ENCODE peak calls at places on chromosomes 11 and 22, in eight cellular contexts. G, F, R, B, J, D, Y and A are unnamed samples.

GRCh38 chr11:20033806-20034205 is 126.5 kb downstream of the DBX1 start:
- DNase-seq in D (no peak), R (no peak), G (no peak), J (no peak), F (no peak), B (no peak), Y (no peak), A (no peak)

GRCh38 chr22:48748860-48749554 is 1078.7 kb downstream of the BRD1 start:
- DNase-seq in J (no peak), G (no peak), D (no peak), F (no peak), B (no peak), Y (no peak), R (no peak), A (no peak)

GRCh38 chr11:119168471-119169271 is at the start of gene NLRX1:
- DNase-seq in J (peak), B (peak), G (peak), D (peak), Y (peak), R (peak), F (peak), A (peak)

GRCh38 chr22:48192071-48192470 is 1429.6 kb downstream of the TBC1D22A start:
- DNase-seq in R (no peak), B (no peak), F (no peak), Y (no peak), D (no peak), G (no peak), J (no peak), A (no peak)

GRCh38 chr22:47586038-47586437 is 823.6 kb downstream of the TBC1D22A start:
- DNase-seq in Y (no peak), B (no peak), R (no peak), J (no peak), F (no peak), D (no peak), G (no peak), A (no peak)

GRCh38 chr11:31442086-31442485 is 67.3 kb downstream of the IMMP1L start:
- DNase-seq in G (no peak), Y (no peak), D (no peak), J (no peak), R (no peak), B (no peak), F (no peak), A (no peak)

GRCh38 chr11:101306721-101307120 is 177.1 kb upstream of the PGR start:
- DNase-seq in J (no peak), F (no peak), G (no peak), D (no peak), Y (no peak), B (no peak), R (no peak), A (no peak)

GRCh38 chr11:32100495-32100894 is 9.6 kb downstream of the RCN1 start:
- DNase-seq in J (no peak), D (no peak), F (no peak), R (peak), G (no peak), Y (no peak), B (no peak), A (no peak)

GRCh38 chr22:39661842-39662676 is 91.5 kb downstream of the CACNA1I start:
- DNase-seq in G (no peak), F (peak), D (peak), Y (no peak), R (no peak), B (no peak), J (no peak), A (no peak)

GRCh38 chr11:58577441-58578135 is 1.3 kb upstream of the ZFP91 start:
- DNase-seq in F (peak), G (no peak), Y (peak), B (peak), D (peak), R (peak), J (peak), A (peak)

GRCh38 chr22:47928626-47929025 is 1166.2 kb downstream of the TBC1D22A start:
- DNase-seq in G (no peak), Y (no peak), J (no peak), F (no peak), D (no peak), B (no peak), R (no peak), A (no peak)

GRCh38 chr11:78432058-78432515 is 14.5 kb upstream of the GAB2 start:
- DNase-seq in R (no peak), Y (no peak), D (no peak), F (peak), G (peak), B (no peak), J (no peak), A (peak)

GRCh38 chr11:43735931-43736330 is 55.4 kb downstream of the HSD17B12 start:
- DNase-seq in B (no peak), Y (no peak), R (peak), F (no peak), G (no peak), J (no peak), D (no peak), A (no peak)

GRCh38 chr11:87722756-87723599 is 452.3 kb downstream of the RAB38 start:
- DNase-seq in D (peak), J (no peak), G (no peak), B (no peak), F (peak), Y (no peak), R (peak), A (peak)

GRCh38 chr11:101158119-101158518 is 28.5 kb upstream of the PGR start:
- DNase-seq in Y (no peak), B (no peak), G (no peak), J (no peak), D (no peak), R (no peak), F (no peak), A (no peak)

GRCh38 chr22:49670610-49671330 is 156.9 kb downstream of the BRD1 start:
- DNase-seq in F (peak), R (no peak), J (no peak), G (peak), B (peak), D (no peak), Y (no peak), A (no peak)

GRCh38 chr11:31943056-31943780 is 132.1 kb upstream of the PAX6 start:
- DNase-seq in B (no peak), D (no peak), F (no peak), R (no peak), Y (no peak), G (no peak), J (no peak), A (no peak)

GRCh38 chr11:92969293-92969633 is 188 bp upstream of the MTNR1B start:
- DNase-seq in F (no peak), J (no peak), Y (no peak), B (no peak), G (no peak), D (no peak), R (no peak), A (no peak)

GRCh38 chr11:92965196-92965595 is 4.3 kb upstream of the MTNR1B start:
- DNase-seq in G (no peak), R (no peak), F (no peak), B (no peak), D (no peak), Y (no peak), J (no peak), A (no peak)

GRCh38 chr11:92972248-92972647 is 2.8 kb downstream of the MTNR1B start:
- DNase-seq in G (no peak), D (no peak), B (no peak), J (no peak), F (no peak), R (no peak), Y (no peak), A (no peak)

GRCh38 chr11:92967178-92967577 is 2.3 kb upstream of the MTNR1B start:
- DNase-seq in D (no peak), G (no peak), F (no peak), R (peak), B (no peak), J (no peak), Y (no peak), A (no peak)

GRCh38 chr11:92969634-92970347 is at the start of gene MTNR1B:
- DNase-seq in Y (no peak), R (no peak), B (no peak), G (no peak), D (no peak), J (no peak), F (peak), A (no peak)
- TF ChIP-seq CTCF in Y (no peak), R (no peak), B (no peak), G (no peak), D (no peak), J (no peak), F (no peak), A (no peak)

GRCh38 chr11:62592216-62592815 is 993 bp upstream of the TUT1 start:
- DNase-seq in G (no peak), Y (no peak), J (no peak), F (no peak), B (peak), R (no peak), D (no peak), A (no peak)
- TF ChIP-seq CTCF in G (no peak), Y (no peak), J (no peak), F (no peak), B (no peak), R (no peak), D (no peak), A (no peak)

DNA sequence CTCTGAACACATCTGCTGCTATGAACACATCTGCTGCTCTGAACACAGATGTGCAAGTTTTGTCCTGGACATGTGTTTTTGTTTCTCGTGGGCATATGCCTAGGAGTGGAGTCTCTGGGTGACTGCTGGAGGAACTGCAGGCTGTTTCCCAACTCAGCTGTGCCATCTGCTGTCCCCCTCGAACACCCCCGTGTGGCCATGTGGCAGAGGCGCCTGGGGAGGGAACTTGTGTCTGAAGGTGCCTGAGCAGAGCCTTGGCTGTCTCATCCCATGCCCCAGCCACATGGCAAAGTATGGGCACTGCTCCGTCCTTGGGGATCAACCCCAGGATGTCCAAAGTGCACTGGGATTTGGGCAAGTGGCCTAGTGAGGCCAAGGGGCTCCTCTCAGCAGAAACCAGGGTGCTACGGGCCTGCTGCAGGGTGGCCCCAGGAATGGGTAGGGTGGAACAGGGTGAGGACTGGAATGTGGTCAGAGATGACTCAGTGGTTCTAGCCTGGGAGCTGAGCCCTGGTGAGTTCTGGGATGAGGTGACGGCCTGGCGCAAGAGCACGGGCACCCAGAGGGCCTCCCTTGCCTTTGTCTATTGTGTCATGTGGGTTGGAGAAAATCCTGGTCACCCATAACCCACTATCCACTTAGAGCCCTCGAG is 14.7 kb downstream of the GATD1 start:
- DNase-seq in J (no peak), Y (no peak), G (no peak), D (peak), B (peak), R (peak), F (no peak), A (peak)
- TF ChIP-seq CTCF in J (no peak), Y (peak), G (peak), D (no peak), B (no peak), R (peak), F (no peak), A (peak)

GRCh38 chr22:30430933-30431332 is 5.4 kb downstream of the MTFP1 start:
- DNase-seq in B (peak), D (no peak), F (no peak), Y (no peak), G (no peak), R (no peak), J (no peak), A (no peak)
- TF ChIP-seq CTCF in B (no peak), D (no peak), F (no peak), Y (no peak), G (no peak), R (no peak), J (no peak), A (no peak)

GRCh38 chr11:25272214-25272613 is 775.4 kb downstream of the LUZP2 start:
- DNase-seq in F (no peak), J (no peak), R (no peak), B (no peak), Y (no peak), G (no peak), D (no peak), A (no peak)
- TF ChIP-seq CTCF in F (no peak), J (no peak), R (no peak), B (no peak), Y (no peak), G (peak), D (no peak), A (no peak)

DNA sequence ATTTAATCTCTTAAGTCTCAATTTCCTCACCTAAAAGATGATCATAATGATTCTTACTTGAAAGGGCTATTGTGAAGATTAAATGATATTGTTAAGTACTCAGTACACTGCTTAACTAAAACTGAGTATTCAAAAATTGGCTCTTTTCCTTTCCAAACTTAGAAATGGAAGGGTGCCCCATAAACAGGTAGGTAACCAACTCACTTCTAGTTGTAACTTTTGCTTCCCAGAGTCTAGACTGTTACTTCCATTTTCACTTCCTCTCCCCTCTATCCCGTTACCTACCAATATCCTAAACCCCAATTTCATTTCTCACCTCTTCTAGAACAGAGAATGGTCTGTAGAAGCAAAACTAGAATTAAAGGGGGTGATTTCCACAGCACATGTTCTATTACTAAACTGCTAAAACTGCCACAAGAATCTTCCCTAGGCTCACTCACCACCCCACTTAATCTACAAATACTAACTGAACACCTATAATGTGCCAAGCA is 50.0 kb downstream of the RRAS2 start:
- DNase-seq in R (no peak), G (no peak), D (no peak), Y (no peak), J (no peak), F (no peak), B (no peak), A (no peak)
- TF ChIP-seq CTCF in R (no peak), G (no peak), D (peak), Y (no peak), J (no peak), F (no peak), B (no peak), A (no peak)

DNA sequence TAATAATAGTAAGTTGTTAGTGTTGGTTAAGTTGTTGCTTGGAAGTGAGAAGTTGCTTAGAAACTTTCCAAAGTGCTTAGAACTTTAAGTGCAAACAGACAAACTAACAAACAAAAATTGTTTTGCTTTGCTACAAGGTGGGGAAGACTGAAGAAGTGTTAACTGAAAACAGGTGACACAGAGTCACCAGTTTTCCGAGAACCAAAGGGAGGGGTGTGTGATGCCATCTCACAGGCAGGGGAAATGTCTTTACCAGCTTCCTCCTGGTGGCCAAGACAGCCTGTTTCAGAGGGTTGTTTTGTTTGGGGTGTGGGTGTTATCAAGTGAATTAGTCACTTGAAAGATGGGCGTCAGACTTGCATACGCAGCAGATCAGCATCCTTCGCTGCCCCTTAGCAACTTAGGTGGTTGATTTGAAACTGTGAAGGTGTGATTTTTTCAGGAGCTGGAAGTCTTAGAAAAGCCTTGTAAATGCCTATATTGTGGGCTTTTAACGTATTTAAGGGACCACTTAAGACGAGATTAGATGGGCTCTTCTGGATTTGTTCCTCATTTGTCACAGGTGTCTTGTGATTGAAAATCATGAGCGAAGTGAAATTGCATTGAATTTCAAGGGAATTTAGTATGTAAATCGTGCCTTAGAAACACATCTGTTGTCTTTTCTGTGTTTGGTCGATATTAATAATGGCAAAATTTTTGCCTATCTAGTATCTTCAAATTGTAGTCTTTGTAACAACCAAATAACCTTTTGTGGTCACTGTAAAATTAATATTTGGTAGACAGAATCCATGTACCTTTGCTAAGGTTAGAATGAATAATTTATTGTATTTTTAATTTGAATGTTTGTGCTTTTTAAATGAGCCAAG is 2.7 kb downstream of the NEAT1 start:
- DNase-seq in D (peak), G (no peak), Y (peak), B (peak), J (no peak), F (no peak), R (peak), A (peak)
- TF ChIP-seq CTCF in D (no peak), G (peak), Y (no peak), B (no peak), J (peak), F (no peak), R (no peak), A (no peak)